ENCODE peak calls at places on chromosomes 7 and 10, in seven cellular contexts. O is ELR; F is psoas muscle; R is NCI-H1417; E is activated T-helper 2 cell treated with anti-CD3 and anti-CD28 coated beads, Interferon-gamma antibody, Interleukin-2, Interleukin-4, amounts not matched to agents 10 μg/mL and 5 μg/mL and 100 μg/mL, durations not matched to agents 14 hours and 24 hours and 36 hours; I is left cardiac atrium; K is caudate nucleus. J is an unnamed sample.

GRCh38 chr10:77333610-77334340 is 303.8 kb downstream of the KCNMA1 start:
- DNase-seq in O (no peak), I (no peak), E (no peak), R (peak), F (no peak), K (no peak), J (no peak)

GRCh38 chr7:113698556-113699220 is 220.1 kb downstream of the PPP1R3A start:
- DNase-seq in O (peak), K (no peak), I (no peak), F (no peak), E (no peak), R (peak), J (no peak)

GRCh38 chr7:50665403-50666123 is 100.4 kb upstream of the DDC start:
- DNase-seq in I (no peak), O (peak), K (no peak), F (peak), E (no peak), R (no peak), J (no peak)

GRCh38 chr7:25594122-25594521 is 365.8 kb upstream of the NPVF start:
- DNase-seq in F (no peak), I (no peak), E (no peak), K (no peak), O (no peak), R (no peak), J (no peak)

GRCh38 chr10:123722351-123722750 is 56.2 kb downstream of the GPR26 start:
- DNase-seq in R (no peak), F (no peak), I (no peak), E (no peak), O (no peak), K (no peak), J (no peak)

GRCh38 chr10:126094537-126094936 is 198.2 kb downstream of the FANK1 start:
- DNase-seq in O (peak), I (no peak), E (no peak), R (no peak), K (no peak), F (no peak), J (no peak)

GRCh38 chr10:80122110-80122710 is 10.3 kb upstream of the PLAC9 start:
- DNase-seq in R (no peak), F (no peak), K (no peak), O (no peak), E (no peak), I (no peak), J (no peak)

GRCh38 chr10:97336446-97336845 is 1.9 kb upstream of the FRAT2 start:
- DNase-seq in R (no peak), O (no peak), K (no peak), I (no peak), F (no peak), E (no peak), J (no peak)

GRCh38 chr7:157794764-157795101 is 457.9 kb downstream of the DNAJB6 start:
- DNase-seq in O (no peak), F (no peak), R (no peak), E (no peak), K (no peak), I (no peak), J (no peak)

GRCh38 chr10:71259815-71260501 is 47.6 kb downstream of the UNC5B start:
- DNase-seq in K (no peak), O (no peak), F (no peak), I (peak), E (no peak), R (no peak), J (no peak)

GRCh38 chr7:100109521-100110163 is 8.2 kb downstream of the AP4M1 start:
- DNase-seq in E (no peak), K (no peak), F (no peak), R (no peak), O (no peak), I (no peak), J (no peak)

GRCh38 chr10:110373857-110374654 is 69.3 kb upstream of the SMNDC1 start:
- DNase-seq in E (no peak), R (no peak), O (no peak), I (no peak), F (no peak), K (no peak), J (no peak)

GRCh38 chr10:103722632-103723031 is 132.7 kb downstream of the SH3PXD2A start:
- DNase-seq in R (no peak), K (no peak), I (no peak), O (no peak), F (no peak), E (no peak), J (no peak)

GRCh38 chr7:17546206-17546998 is 247.9 kb downstream of the AHR start:
- DNase-seq in R (no peak), K (no peak), O (peak), F (no peak), I (no peak), E (no peak), J (no peak)

GRCh38 chr10:13571541-13571940 is 15.2 kb upstream of the PRPF18 start:
- DNase-seq in F (no peak), O (no peak), I (no peak), E (no peak), R (no peak), K (no peak), J (no peak)

GRCh38 chr7:127034171-127034806 is 218.5 kb downstream of the GRM8 start:
- DNase-seq in F (no peak), I (no peak), K (no peak), O (no peak), E (no peak), R (peak), J (no peak)

GRCh38 chr7:28630350-28630749 is 218.0 kb downstream of the CREB5 start:
- DNase-seq in R (no peak), I (no peak), O (no peak), E (no peak), F (no peak), K (no peak), J (no peak)

J was measured in activated CD4-positive, alpha-beta T cell treated with anti-CD3 and anti-CD28 coated beads, Interleukin-2, amount 10 ng/mL, durations not matched to agents 7 days and 5 days.